ENCODE peak calls at places on chromosomes 7 and 10, in seven cellular contexts. W is GM12878, A is HepG2, S is SK-N-SH, E is Panc1, V is K562, L is H1. Q is an unnamed sample.
A peak's percentile ranks its signal among the peaks of the same experiment; 100 is the strongest.

GRCh38 chr7:83614112-83614511 is 34.8 kb downstream of the SEMA3E start:
- DNase-seq in W (no peak), A (no peak), S (no peak), E (no peak), V (no peak), L (no peak), Q (no peak)

GRCh38 chr10:8722835-8723234 is 668.3 kb downstream of the GATA3 start:
- DNase-seq in W (no peak), A (no peak), S (no peak), E (no peak), V (no peak), L (no peak), Q (no peak)

GRCh38 chr7:29878081-29878688 is 71.9 kb downstream of the WIPF3 start:
- DNase-seq in W (no peak), A (peak; percentile 20), S (peak; percentile 79), E (peak; percentile 15), V (peak; percentile 39), L (no peak), Q (no peak)

GRCh38 chr7:109529712-109530111 is 960.0 kb downstream of the DNAJB9 start:
- DNase-seq in W (no peak), A (no peak), S (no peak), E (no peak), V (no peak), L (no peak), Q (no peak)

GRCh38 chr7:120993011-120993574 is 4.6 kb downstream of the CPED1 start:
- DNase-seq in W (no peak), A (no peak), S (no peak), E (no peak), V (no peak), L (no peak), Q (no peak)

GRCh38 chr7:1698951-1699350 is 28.9 kb downstream of the ELFN1 start:
- DNase-seq in W (no peak), A (no peak), S (no peak), E (no peak), V (no peak), L (no peak), Q (no peak)

GRCh38 chr7:51620690-51621089 is 304.1 kb upstream of the COBL start:
- DNase-seq in W (no peak), A (no peak), S (no peak), E (no peak), V (no peak), L (peak; percentile 49), Q (no peak)

GRCh38 chr10:42932735-42933453 is 144.0 kb upstream of the RET start:
- DNase-seq in W (no peak), A (no peak), S (no peak), E (no peak), V (peak; percentile 28), L (peak; percentile 97), Q (no peak)

GRCh38 chr10:72785422-72785818 is 93.5 kb downstream of the MCU start:
- DNase-seq in W (no peak), A (no peak), S (no peak), E (no peak), V (no peak), L (no peak), Q (no peak)
- H3K27ac ChIP-seq in W (no peak overlapping the region), A (no peak overlapping the region), S (no peak overlapping the region), E (no peak overlapping the region), V (no peak overlapping the region), L (no peak overlapping the region), Q (no peak overlapping the region)

DNA sequence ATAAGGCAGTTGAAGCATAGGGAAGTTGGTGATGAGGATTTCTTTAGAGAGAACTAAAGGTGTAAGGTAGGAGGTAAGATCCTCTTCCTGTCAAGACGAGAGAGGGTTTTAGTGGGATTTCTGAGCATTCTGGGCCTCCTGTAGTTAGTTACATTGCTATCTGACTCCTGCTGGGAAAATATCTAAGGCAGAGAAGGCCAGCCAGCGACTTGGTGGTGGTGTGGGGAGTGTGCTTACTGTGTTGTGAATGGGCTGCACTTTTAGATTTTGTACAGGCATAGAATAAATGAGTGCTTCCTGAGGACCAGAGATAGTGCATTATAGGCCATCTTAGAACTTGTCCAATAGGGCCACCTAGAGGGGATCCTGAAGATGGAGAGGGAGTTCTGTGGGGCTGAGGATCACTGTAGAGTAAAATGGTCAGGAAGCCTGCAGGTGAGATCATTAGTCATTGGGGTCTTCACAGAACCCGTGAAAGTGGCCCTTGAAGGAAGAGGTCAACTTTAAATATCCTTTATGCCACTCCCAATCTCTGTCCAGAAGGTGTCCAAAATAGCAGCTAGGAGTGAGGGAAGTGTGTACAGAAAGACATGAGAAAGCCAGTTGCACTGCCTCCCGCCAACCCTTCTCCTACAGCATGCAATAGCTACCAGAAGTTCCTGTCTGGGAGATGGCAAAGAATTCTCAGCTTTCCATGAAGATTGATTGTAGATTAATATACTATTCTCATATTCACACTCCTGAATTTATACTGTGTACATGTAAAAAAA is 266.6 kb downstream of the POLR1F start:
- DNase-seq in W (no peak), A (no peak), S (peak; percentile 33), E (peak; percentile 15), V (peak; percentile 15), L (no peak), Q (peak; percentile 50)
- TF ChIP-seq CTCF in W (peak; percentile 21), A (no peak), S (peak; percentile 69), E (peak; percentile 70), V (no peak), L (no peak), Q (peak; percentile 52)

GRCh38 chr7:117066668-117067067 is 113.4 kb downstream of the ST7 start:
- DNase-seq in W (no peak), A (no peak), S (no peak), E (no peak), V (no peak), L (no peak), Q (no peak)
- TF ChIP-seq SIN3A in W (no peak), A (no peak), S (no peak), E (no peak), V (no peak), L (no peak), Q (no peak)

GRCh38 chr7:132404261-132404660 is 172.0 kb downstream of the PLXNA4 start:
- DNase-seq in W (no peak), A (no peak), S (no peak), E (no peak), V (no peak), L (no peak), Q (no peak)

GRCh38 chr7:132402096-132402495 is 174.2 kb downstream of the PLXNA4 start:
- DNase-seq in W (no peak), A (no peak), S (no peak), E (no peak), V (no peak), L (no peak), Q (no peak)

GRCh38 chr7:132406039-132406438 is 170.2 kb downstream of the PLXNA4 start:
- DNase-seq in W (no peak), A (no peak), S (no peak), E (no peak), V (no peak), L (no peak), Q (no peak)

GRCh38 chr7:132402751-132403245 is 173.5 kb downstream of the PLXNA4 start:
- DNase-seq in W (no peak), A (no peak), S (no peak), E (no peak), V (no peak), L (no peak), Q (no peak)

GRCh38 chr7:132403465-132404110 is 172.7 kb downstream of the PLXNA4 start:
- DNase-seq in W (no peak), A (no peak), S (no peak), E (no peak), V (no peak), L (no peak), Q (no peak)
- H3K27ac ChIP-seq in W (no peak overlapping the region), A (no peak overlapping the region), S (no peak overlapping the region), E (no peak overlapping the region), V (no peak overlapping the region), L (no peak overlapping the region), Q (no peak overlapping the region)

GRCh38 chr10:91604462-91604935 is 28.4 kb downstream of the PPP1R3C start:
- DNase-seq in W (no peak), A (no peak), S (no peak), E (no peak), V (no peak), L (no peak), Q (no peak)
- TF ChIP-seq CTCF in W (no peak), A (no peak), S (peak; percentile 46), E (no peak), V (no peak), L (no peak), Q (no peak)